ENCODE peak calls at places on chromosomes 16 and 17, in eight cellular contexts. L is prostate gland, X is adrenal gland, F is tibial nerve, C is uterus, Y is ovary, M is A549, S is IMR-90. G is an unnamed sample. For H3K4me1, the result is how much of the 10 kb centered on the place peaks cover.

GRCh38 chr17:333626-334396 is 18.8 kb downstream of the RPH3AL start:
- DNase-seq in L (no peak), X (peak), F (peak), C (peak), Y (peak), M (no peak), S (peak), G (peak)

GRCh38 chr16:17379121-17379571 is 91.6 kb downstream of the XYLT1 start:
- DNase-seq in L (no peak), X (peak), F (no peak), C (peak), Y (peak), M (no peak), S (peak), G (no peak)

GRCh38 chr17:7852919-7853692 is 1.8 kb upstream of the TMEM88 start:
- DNase-seq in L (no peak), X (peak), F (no peak), C (peak), Y (peak), M (no peak), S (no peak), G (peak)

GRCh38 chr17:4980644-4981216 is 6.7 kb downstream of the CAMTA2 start:
- DNase-seq in L (peak), X (no peak), F (peak), C (no peak), Y (no peak), M (peak), S (peak), G (no peak)

GRCh38 chr16:75614247-75614897 is 8.7 kb downstream of the ADAT1 start:
- DNase-seq in L (no peak), X (no peak), F (no peak), C (no peak), Y (no peak), M (no peak), S (peak), G (no peak)

GRCh38 chr16:58127634-58128033 is 1.5 kb downstream of the CFAP20 start:
- DNase-seq in L (no peak), X (no peak), F (no peak), C (no peak), Y (no peak), M (no peak), S (no peak), G (no peak)

GRCh38 chr16:81705261-81705660 is 73.8 kb upstream of the PLCG2 start:
- DNase-seq in L (no peak), X (no peak), F (no peak), C (no peak), Y (no peak), M (no peak), S (no peak), G (no peak)

GRCh38 chr17:21146362-21147021 is 19.7 kb downstream of the DHRS7B start:
- DNase-seq in L (no peak), X (no peak), F (no peak), C (no peak), Y (no peak), M (no peak), S (no peak), G (no peak)

GRCh38 chr17:64183815-64184397 is 54.0 kb upstream of the ERN1 start:
- DNase-seq in L (no peak), X (no peak), F (no peak), C (no peak), Y (no peak), M (no peak), S (peak), G (no peak)

GRCh38 chr17:42287305-42288077 is 807 bp upstream of the STAT5A start:
- DNase-seq in L (no peak), X (peak), F (peak), C (peak), Y (peak), M (no peak), S (no peak), G (no peak)

GRCh38 chr17:39486242-39486641 is 25.0 kb downstream of the CDK12 start:
- DNase-seq in L (no peak), X (no peak), F (no peak), C (no peak), Y (no peak), M (no peak), S (peak), G (no peak)

GRCh38 chr17:76585649-76586593 is at the start of gene ST6GALNAC2:
- DNase-seq in L (peak), X (peak), F (no peak), C (peak), Y (peak), M (peak), S (no peak), G (peak)
- TF ChIP-seq POLR2A in L (peak), X (peak), F (peak), C (peak), Y (no peak), M (no peak), S (no peak), G (peak)

DNA sequence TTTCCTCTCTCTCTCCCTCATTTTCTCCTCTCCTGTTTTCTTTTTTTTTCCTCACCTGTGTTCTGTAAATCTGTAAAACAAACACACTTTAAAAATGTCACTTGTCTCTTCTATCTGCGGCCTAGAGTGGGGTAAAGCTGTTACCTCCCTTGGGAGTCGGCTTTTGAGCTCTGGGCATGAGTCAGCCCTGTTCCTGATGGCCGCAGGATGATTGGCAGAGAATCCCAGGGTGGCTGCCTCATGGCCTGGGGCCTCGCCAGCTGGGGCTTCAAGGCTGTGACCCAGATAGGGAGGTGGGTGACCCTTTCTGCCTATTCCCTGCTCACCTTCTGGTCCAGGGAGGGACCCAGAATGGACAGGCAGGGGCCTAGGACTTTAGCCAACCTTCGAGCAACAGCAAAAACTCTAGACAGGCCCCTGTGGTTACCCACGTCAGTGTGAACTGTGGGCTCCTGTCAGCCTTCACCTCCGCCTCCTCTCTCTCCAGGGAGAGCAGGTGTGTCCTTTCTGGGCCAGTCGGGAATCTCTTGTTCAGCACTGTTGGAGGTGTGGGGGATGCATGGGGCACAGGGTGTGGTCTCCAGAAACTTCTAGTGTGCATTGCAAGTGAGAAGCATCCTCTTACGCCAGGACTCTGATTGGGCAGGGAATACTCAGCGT is 87.4 kb downstream of the RAP1GAP2 start:
- DNase-seq in L (no peak), X (peak), F (no peak), C (no peak), Y (no peak), M (peak), S (peak), G (no peak)
- H3K27ac ChIP-seq in L (no peak), X (no peak), F (no peak), C (no peak), Y (no peak), M (peak), S (no peak), G (no peak)

DNA sequence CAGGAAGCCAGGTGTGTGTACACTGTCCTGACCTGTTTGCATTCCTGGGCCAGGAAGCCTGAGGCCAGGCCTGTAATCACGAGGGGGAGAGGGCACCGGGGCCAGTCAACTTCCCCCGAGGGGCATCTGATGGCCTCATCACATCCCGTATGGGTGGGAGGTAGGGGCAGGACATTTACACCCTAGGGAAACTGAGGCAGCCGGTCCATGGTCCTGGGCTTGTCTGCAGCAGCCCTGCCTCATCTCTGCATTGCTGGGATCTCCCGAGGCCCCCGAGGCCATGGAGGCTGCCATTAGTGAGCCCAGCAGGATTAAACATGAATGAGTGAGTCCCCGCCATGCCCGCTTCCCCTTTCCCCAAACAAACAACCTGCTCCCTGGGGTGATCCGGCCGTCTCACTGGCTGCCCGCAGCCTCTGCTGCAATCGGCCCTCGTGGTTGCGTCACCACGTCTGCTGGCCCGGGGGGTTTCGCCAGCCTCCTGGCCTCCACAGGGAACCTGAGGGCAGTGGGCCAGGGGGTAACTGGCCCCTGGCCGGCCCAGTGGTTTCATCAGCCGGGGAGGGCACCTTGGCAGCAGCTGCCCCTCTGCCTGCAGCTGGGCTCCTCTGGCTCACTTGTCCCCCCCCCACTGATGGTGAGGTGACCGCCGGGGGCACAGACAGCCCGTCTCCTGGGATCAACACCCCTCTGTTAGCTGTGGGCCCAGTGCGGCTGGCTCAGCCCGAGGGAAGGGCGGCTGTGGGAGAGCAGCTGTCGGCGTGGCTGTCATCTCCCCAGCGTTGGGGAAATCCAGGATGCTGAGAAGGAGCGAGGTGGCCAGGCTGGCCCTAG is 88.3 kb upstream of the GSE1 start:
- DNase-seq in L (no peak), X (no peak), F (peak), C (no peak), Y (no peak), M (no peak), S (peak), G (peak)
- H3K4me1 ChIP-seq in L (under half), X (under half), F (under half), C (under half), Y (under half), M (under half), S (under half), G (under half)

GRCh38 chr17:10836145-10836544 is 1.7 kb downstream of the PIRT start:
- DNase-seq in L (no peak), X (no peak), F (no peak), C (no peak), Y (no peak), M (no peak), S (no peak), G (no peak)

GRCh38 chr17:10837987-10838386 is at the start of gene PIRT:
- DNase-seq in L (no peak), X (no peak), F (no peak), C (no peak), Y (no peak), M (no peak), S (no peak), G (no peak)

GRCh38 chr17:10842658-10843057 is 4.8 kb upstream of the PIRT start:
- DNase-seq in L (peak), X (no peak), F (no peak), C (no peak), Y (no peak), M (no peak), S (no peak), G (no peak)

GRCh38 chr17:10836966-10837599 is 804 bp downstream of the PIRT start:
- DNase-seq in L (no peak), X (no peak), F (no peak), C (no peak), Y (no peak), M (no peak), S (no peak), G (no peak)

GRCh38 chr17:10838682-10839081 is 795 bp upstream of the PIRT start:
- DNase-seq in L (no peak), X (no peak), F (no peak), C (no peak), Y (no peak), M (no peak), S (no peak), G (no peak)
- TF ChIP-seq POLR2A in L (no peak), X (no peak), F (no peak), C (no peak), Y (no peak), M (no peak), S (no peak), G (no peak)

G was measured in right lobe of liver.